ENCODE peak calls at places on chromosomes 1 and 21, in nine cellular contexts. One of them, this sample, is unnamed.

GRCh38 chr1:213793482-213794067 is 194.2 kb upstream of the PROX1 start:
- DNase-seq in mesenchymal stem cell: no peak
- DNase-seq in GM23338: no peak
- DNase-seq in A549: no peak
- DNase-seq in neuronal stem cell: no peak
- DNase-seq in osteoblast: no peak
- DNase-seq in A673: no peak
- DNase-seq in coronary artery: no peak
- DNase-seq in cardiac muscle cell: no peak
- DNase-seq in this sample: no peak

GRCh38 chr1:22503721-22504410 is 52.2 kb downstream of the ZBTB40 start:
- DNase-seq in mesenchymal stem cell: peak
- DNase-seq in GM23338: no peak
- DNase-seq in A549: no peak
- DNase-seq in neuronal stem cell: no peak
- DNase-seq in osteoblast: no peak
- DNase-seq in A673: no peak
- DNase-seq in coronary artery: no peak
- DNase-seq in cardiac muscle cell: no peak
- DNase-seq in this sample: no peak

GRCh38 chr1:15934211-15935055 is 41.5 kb downstream of the ZBTB17 start:
- DNase-seq in mesenchymal stem cell: no peak
- DNase-seq in GM23338: no peak
- DNase-seq in A549: no peak
- DNase-seq in neuronal stem cell: no peak
- DNase-seq in osteoblast: peak
- DNase-seq in A673: no peak
- DNase-seq in coronary artery: no peak
- DNase-seq in cardiac muscle cell: no peak
- DNase-seq in this sample: no peak

GRCh38 chr1:16018749-16019515 is 1.1 kb upstream of the HSPB7 start:
- DNase-seq in mesenchymal stem cell: no peak
- DNase-seq in GM23338: no peak
- DNase-seq in A549: no peak
- DNase-seq in neuronal stem cell: no peak
- DNase-seq in osteoblast: peak
- DNase-seq in A673: no peak
- DNase-seq in coronary artery: no peak
- DNase-seq in cardiac muscle cell: no peak
- DNase-seq in this sample: no peak

GRCh38 chr1:224432672-224433040 is 1.9 kb downstream of the WDR26 start:
- DNase-seq in mesenchymal stem cell: peak
- DNase-seq in GM23338: no peak
- DNase-seq in A549: no peak
- DNase-seq in neuronal stem cell: no peak
- DNase-seq in osteoblast: peak
- DNase-seq in A673: peak
- DNase-seq in coronary artery: no peak
- DNase-seq in cardiac muscle cell: peak
- DNase-seq in this sample: peak

GRCh38 chr1:54392401-54392800 is 13.8 kb downstream of the SSBP3 start:
- DNase-seq in mesenchymal stem cell: no peak
- DNase-seq in GM23338: no peak
- DNase-seq in A549: no peak
- DNase-seq in neuronal stem cell: no peak
- DNase-seq in osteoblast: no peak
- DNase-seq in A673: no peak
- DNase-seq in coronary artery: no peak
- DNase-seq in cardiac muscle cell: no peak
- DNase-seq in this sample: no peak

GRCh38 chr1:160675641-160676410 is 29.0 kb upstream of the SLAMF1 start:
- DNase-seq in mesenchymal stem cell: peak
- DNase-seq in GM23338: peak
- DNase-seq in A549: peak
- DNase-seq in neuronal stem cell: peak
- DNase-seq in osteoblast: peak
- DNase-seq in A673: peak
- DNase-seq in coronary artery: no peak
- DNase-seq in cardiac muscle cell: peak
- DNase-seq in this sample: peak

GRCh38 chr1:32984829-32985310 is 20.3 kb upstream of the RNF19B start:
- DNase-seq in mesenchymal stem cell: no peak
- DNase-seq in GM23338: no peak
- DNase-seq in A549: no peak
- DNase-seq in neuronal stem cell: no peak
- DNase-seq in osteoblast: no peak
- DNase-seq in A673: no peak
- DNase-seq in coronary artery: no peak
- DNase-seq in cardiac muscle cell: no peak
- DNase-seq in this sample: no peak

GRCh38 chr1:15029786-15030185 is 123.8 kb upstream of the TMEM51 start:
- DNase-seq in mesenchymal stem cell: no peak
- DNase-seq in GM23338: peak
- DNase-seq in A549: no peak
- DNase-seq in neuronal stem cell: no peak
- DNase-seq in osteoblast: peak
- DNase-seq in A673: no peak
- DNase-seq in coronary artery: no peak
- DNase-seq in cardiac muscle cell: no peak
- DNase-seq in this sample: no peak

GRCh38 chr1:42312576-42313212 is 22.3 kb downstream of the FOXJ3 start:
- DNase-seq in mesenchymal stem cell: no peak
- DNase-seq in GM23338: no peak
- DNase-seq in A549: no peak
- DNase-seq in neuronal stem cell: no peak
- DNase-seq in osteoblast: no peak
- DNase-seq in A673: no peak
- DNase-seq in coronary artery: no peak
- DNase-seq in cardiac muscle cell: no peak
- DNase-seq in this sample: no peak
- H3K27ac ChIP-seq in mesenchymal stem cell: no peak
- H3K27ac ChIP-seq in GM23338: peak
- H3K27ac ChIP-seq in A549: peak
- H3K27ac ChIP-seq in neuronal stem cell: no peak
- H3K27ac ChIP-seq in osteoblast: no peak
- H3K27ac ChIP-seq in A673: no peak
- H3K27ac ChIP-seq in coronary artery: no peak
- H3K27ac ChIP-seq in cardiac muscle cell: no peak
- H3K27ac ChIP-seq in this sample: no peak

GRCh38 chr1:20730690-20731056 is 1.8 kb downstream of the SH2D5 start:
- DNase-seq in mesenchymal stem cell: no peak
- DNase-seq in GM23338: no peak
- DNase-seq in A549: no peak
- DNase-seq in neuronal stem cell: no peak
- DNase-seq in osteoblast: peak
- DNase-seq in A673: no peak
- DNase-seq in coronary artery: no peak
- DNase-seq in cardiac muscle cell: peak
- DNase-seq in this sample: no peak

GRCh38 chr1:20733361-20733975 is 965 bp upstream of the SH2D5 start:
- DNase-seq in mesenchymal stem cell: no peak
- DNase-seq in GM23338: no peak
- DNase-seq in A549: no peak
- DNase-seq in neuronal stem cell: no peak
- DNase-seq in osteoblast: no peak
- DNase-seq in A673: no peak
- DNase-seq in coronary artery: no peak
- DNase-seq in cardiac muscle cell: no peak
- DNase-seq in this sample: peak

GRCh38 chr1:20732071-20732587 is 374 bp downstream of the SH2D5 start:
- DNase-seq in mesenchymal stem cell: peak
- DNase-seq in GM23338: peak
- DNase-seq in A549: peak
- DNase-seq in neuronal stem cell: peak
- DNase-seq in osteoblast: peak
- DNase-seq in A673: peak
- DNase-seq in coronary artery: peak
- DNase-seq in cardiac muscle cell: peak
- DNase-seq in this sample: peak

GRCh38 chr1:20731057-20731991 is 1.2 kb downstream of the SH2D5 start:
- DNase-seq in mesenchymal stem cell: no peak
- DNase-seq in GM23338: no peak
- DNase-seq in A549: no peak
- DNase-seq in neuronal stem cell: no peak
- DNase-seq in osteoblast: peak
- DNase-seq in A673: no peak
- DNase-seq in coronary artery: peak
- DNase-seq in cardiac muscle cell: peak
- DNase-seq in this sample: peak

DNA sequence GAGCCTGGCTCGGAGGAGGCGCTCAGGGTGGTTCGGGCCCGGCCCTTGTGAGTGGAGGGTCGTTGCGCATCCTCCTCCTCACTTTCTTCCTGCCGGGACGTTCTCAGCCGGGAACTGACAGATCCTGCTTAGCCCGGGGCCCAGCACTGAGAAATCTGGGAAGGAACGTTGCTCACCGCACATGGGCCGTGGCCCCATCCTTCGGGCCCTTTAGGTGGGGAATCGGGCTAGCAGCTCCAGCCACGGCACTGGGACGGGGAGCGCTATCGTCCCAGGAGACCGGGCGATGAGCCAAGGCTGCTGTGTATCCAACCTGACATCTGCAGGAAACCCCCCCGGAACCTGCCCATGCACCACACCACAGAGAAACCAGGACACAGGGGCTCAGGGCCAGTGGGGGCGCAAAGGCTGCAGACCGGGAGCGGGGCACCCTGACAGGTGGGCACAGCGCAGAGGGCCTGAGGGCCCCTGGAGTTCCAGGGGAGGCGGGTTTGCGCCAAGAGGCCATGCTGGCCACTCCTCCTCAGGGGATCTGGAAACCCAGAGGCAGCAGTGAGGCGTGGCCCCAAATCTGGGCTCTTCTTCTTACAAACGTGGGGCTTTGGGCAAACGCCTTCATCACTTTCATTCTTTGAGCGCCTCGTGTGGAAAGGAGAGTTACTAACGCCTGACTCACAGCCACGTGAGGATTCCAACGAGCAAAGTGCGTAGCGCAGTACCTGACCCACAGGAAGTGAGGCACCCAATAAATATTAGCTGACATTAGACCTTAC is at the start of gene SH2D5:
- DNase-seq in mesenchymal stem cell: peak
- DNase-seq in GM23338: peak
- DNase-seq in A549: peak
- DNase-seq in neuronal stem cell: peak
- DNase-seq in osteoblast: peak
- DNase-seq in A673: peak
- DNase-seq in coronary artery: peak
- DNase-seq in cardiac muscle cell: peak
- DNase-seq in this sample: peak
- H3K27ac ChIP-seq in mesenchymal stem cell: peak
- H3K27ac ChIP-seq in GM23338: no peak
- H3K27ac ChIP-seq in A549: peak
- H3K27ac ChIP-seq in neuronal stem cell: no peak
- H3K27ac ChIP-seq in osteoblast: peak
- H3K27ac ChIP-seq in A673: no peak
- H3K27ac ChIP-seq in coronary artery: peak
- H3K27ac ChIP-seq in cardiac muscle cell: no peak
- H3K27ac ChIP-seq in this sample: no peak

GRCh38 chr21:38267136-38267535 is 10.3 kb downstream of the KCNJ15 start:
- DNase-seq in mesenchymal stem cell: no peak
- DNase-seq in GM23338: no peak
- DNase-seq in A549: no peak
- DNase-seq in neuronal stem cell: no peak
- DNase-seq in osteoblast: peak
- DNase-seq in A673: no peak
- DNase-seq in coronary artery: no peak
- DNase-seq in cardiac muscle cell: no peak
- DNase-seq in this sample: peak
- H3K27ac ChIP-seq in mesenchymal stem cell: peak
- H3K27ac ChIP-seq in GM23338: no peak
- H3K27ac ChIP-seq in A549: peak
- H3K27ac ChIP-seq in neuronal stem cell: no peak
- H3K27ac ChIP-seq in osteoblast: peak
- H3K27ac ChIP-seq in A673: no peak
- H3K27ac ChIP-seq in coronary artery: peak
- H3K27ac ChIP-seq in cardiac muscle cell: no peak
- H3K27ac ChIP-seq in this sample: no peak

GRCh38 chr1:110185181-110185580 is 24.9 kb upstream of the KCNC4 start:
- DNase-seq in mesenchymal stem cell: no peak
- DNase-seq in GM23338: no peak
- DNase-seq in A549: no peak
- DNase-seq in neuronal stem cell: no peak
- DNase-seq in osteoblast: peak
- DNase-seq in A673: no peak
- DNase-seq in coronary artery: no peak
- DNase-seq in cardiac muscle cell: no peak
- DNase-seq in this sample: no peak

GRCh38 chr1:110188116-110188618 is 21.9 kb upstream of the KCNC4 start:
- DNase-seq in mesenchymal stem cell: peak
- DNase-seq in GM23338: no peak
- DNase-seq in A549: no peak
- DNase-seq in neuronal stem cell: no peak
- DNase-seq in osteoblast: peak
- DNase-seq in A673: no peak
- DNase-seq in coronary artery: no peak
- DNase-seq in cardiac muscle cell: no peak
- DNase-seq in this sample: no peak

GRCh38 chr1:110189181-110189580 is 20.9 kb upstream of the KCNC4 start:
- DNase-seq in mesenchymal stem cell: no peak
- DNase-seq in GM23338: no peak
- DNase-seq in A549: no peak
- DNase-seq in neuronal stem cell: no peak
- DNase-seq in osteoblast: peak
- DNase-seq in A673: no peak
- DNase-seq in coronary artery: no peak
- DNase-seq in cardiac muscle cell: no peak
- DNase-seq in this sample: no peak

GRCh38 chr1:110186558-110186957 is 23.6 kb upstream of the KCNC4 start:
- DNase-seq in mesenchymal stem cell: no peak
- DNase-seq in GM23338: no peak
- DNase-seq in A549: no peak
- DNase-seq in neuronal stem cell: no peak
- DNase-seq in osteoblast: peak
- DNase-seq in A673: no peak
- DNase-seq in coronary artery: no peak
- DNase-seq in cardiac muscle cell: peak
- DNase-seq in this sample: no peak

GRCh38 chr1:110187139-110187890 is 22.8 kb upstream of the KCNC4 start:
- DNase-seq in mesenchymal stem cell: no peak
- DNase-seq in GM23338: no peak
- DNase-seq in A549: no peak
- DNase-seq in neuronal stem cell: no peak
- DNase-seq in osteoblast: peak
- DNase-seq in A673: no peak
- DNase-seq in coronary artery: peak
- DNase-seq in cardiac muscle cell: peak
- DNase-seq in this sample: no peak
- H3K27ac ChIP-seq in mesenchymal stem cell: no peak
- H3K27ac ChIP-seq in GM23338: no peak
- H3K27ac ChIP-seq in A549: no peak
- H3K27ac ChIP-seq in neuronal stem cell: no peak
- H3K27ac ChIP-seq in osteoblast: no peak
- H3K27ac ChIP-seq in A673: no peak
- H3K27ac ChIP-seq in coronary artery: peak
- H3K27ac ChIP-seq in cardiac muscle cell: peak
- H3K27ac ChIP-seq in this sample: no peak

GRCh38 chr1:236516929-236517704 is 6.7 kb upstream of the LGALS8 start:
- DNase-seq in mesenchymal stem cell: peak
- DNase-seq in GM23338: no peak
- DNase-seq in A549: peak
- DNase-seq in neuronal stem cell: no peak
- DNase-seq in osteoblast: no peak
- DNase-seq in A673: no peak
- DNase-seq in coronary artery: no peak
- DNase-seq in cardiac muscle cell: no peak
- DNase-seq in this sample: no peak
- H3K27ac ChIP-seq in mesenchymal stem cell: peak
- H3K27ac ChIP-seq in GM23338: no peak
- H3K27ac ChIP-seq in A549: peak
- H3K27ac ChIP-seq in neuronal stem cell: no peak
- H3K27ac ChIP-seq in osteoblast: no peak
- H3K27ac ChIP-seq in A673: no peak
- H3K27ac ChIP-seq in coronary artery: peak
- H3K27ac ChIP-seq in cardiac muscle cell: no peak
- H3K27ac ChIP-seq in this sample: no peak